ENCODE peak calls at places on chromosomes 16 and 17, in six cellular contexts. G is NCI-H510A, I is upper lobe of right lung, D is skeletal muscle cell, F is kidney tubule cell, Q is GM13976. A is an unnamed sample.

GRCh38 chr17:55588446-55588845 is 77.2 kb upstream of the SMIM36 start:
- DNase-seq in G (no peak), I (no peak), D (no peak), F (no peak), Q (no peak), A (no peak)

GRCh38 chr17:7215652-7216139 is 3.9 kb downstream of the DLG4 start:
- DNase-seq in G (no peak), I (no peak), D (no peak), F (no peak), Q (no peak), A (no peak)

GRCh38 chr16:77898671-77899211 is 110.4 kb downstream of the VAT1L start:
- DNase-seq in G (no peak), I (no peak), D (peak; percentile 17), F (peak; percentile 33), Q (no peak), A (no peak)

GRCh38 chr17:53061446-53061845 is 761.3 kb upstream of the KIF2B start:
- DNase-seq in G (no peak), I (no peak), D (no peak), F (peak; percentile 34), Q (no peak), A (no peak)

GRCh38 chr16:278863-279366 is 1.5 kb upstream of the ARHGDIG start:
- DNase-seq in G (peak; percentile 49), I (no peak), D (no peak), F (peak; percentile 56), Q (peak; percentile 73), A (peak; percentile 82)

GRCh38 chr16:67847064-67847861 is at the start of gene CENPT:
- DNase-seq in G (no peak), I (peak; percentile 90), D (no peak), F (peak; percentile 90), Q (peak; percentile 86), A (peak; percentile 90)

GRCh38 chr17:32621612-32622312 is 135.0 kb downstream of the CDK5R1 start:
- DNase-seq in G (no peak), I (no peak), D (no peak), F (no peak), Q (no peak), A (peak; percentile 96)

GRCh38 chr16:54945063-54945462 is 14.4 kb downstream of the IRX5 start:
- DNase-seq in G (no peak), I (no peak), D (no peak), F (no peak), Q (no peak), A (no peak)

GRCh38 chr16:5379948-5380347 is 282.4 kb upstream of the EEF2KMT start:
- DNase-seq in G (no peak), I (no peak), D (no peak), F (no peak), Q (no peak), A (no peak)

GRCh38 chr17:82901356-82901755 is 61.5 kb upstream of the ZNF750 start:
- DNase-seq in G (no peak), I (no peak), D (no peak), F (no peak), Q (no peak), A (no peak)

GRCh38 chr16:89406277-89406888 is 84.0 kb downstream of the ANKRD11 start:
- DNase-seq in G (no peak), I (no peak), D (no peak), F (no peak), Q (no peak), A (no peak)

GRCh38 chr17:72176902-72177660 is 56.3 kb downstream of the SOX9 start:
- DNase-seq in G (peak; percentile 14), I (no peak), D (no peak), F (no peak), Q (no peak), A (no peak)